ENCODE peak calls at places on chromosomes 1 and 21, in four cellular contexts. R is A549, S is K562, Y is IMR-90. T is an unnamed sample.

GRCh38 chr1:119007343-119007671 is 19.2 kb upstream of the TBX15 start:
- DNase-seq in S (no peak), Y (no peak), R (no peak), T (no peak)

GRCh38 chr21:25944082-25944481 is 209.3 kb downstream of the GABPA start:
- DNase-seq in S (no peak), R (no peak), Y (no peak), T (no peak)

GRCh38 chr1:21956720-21957552 is 19.8 kb upstream of the HSPG2 start:
- DNase-seq in R (no peak), Y (peak; percentile 47), S (peak; percentile 67), T (no peak)

GRCh38 chr1:207801819-207802218 is 50.0 kb downstream of the CD46 start:
- DNase-seq in R (no peak), Y (no peak), S (no peak), T (no peak)

GRCh38 chr1:183989078-183989577 is 48.4 kb downstream of the COLGALT2 start:
- DNase-seq in Y (peak; percentile 95), S (peak; percentile 62), R (no peak), T (peak; percentile 83)

GRCh38 chr1:177476706-177477105 is 305.9 kb downstream of the BRINP2 start:
- DNase-seq in R (no peak), S (no peak), Y (no peak), T (no peak)

GRCh38 chr21:28974531-28975227 is 18.0 kb downstream of the LTN1 start:
- DNase-seq in Y (no peak), S (no peak), R (no peak), T (no peak)

GRCh38 chr21:41630249-41630648 is 122.3 kb upstream of the TMPRSS2 start:
- DNase-seq in R (peak; percentile 98), Y (peak; percentile 100), S (no peak), T (no peak)

GRCh38 chr1:215567491-215568286 is 585 bp downstream of the KCTD3 start:
- DNase-seq in R (peak; percentile 77), S (peak; percentile 56), Y (peak; percentile 46), T (no peak)

GRCh38 chr1:116842654-116843053 is 67.1 kb upstream of the PTGFRN start:
- DNase-seq in Y (no peak), S (peak; percentile 30), R (no peak), T (no peak)

GRCh38 chr1:212760126-212760823 is 31.3 kb downstream of the NSL1 start:
- DNase-seq in Y (no peak), R (peak; percentile 18), S (peak; percentile 33), T (no peak)

GRCh38 chr1:35894183-35894582 is 11.2 kb downstream of the AGO1 start:
- DNase-seq in S (peak; percentile 74), R (peak; percentile 46), Y (peak; percentile 52), T (peak; percentile 75)

GRCh38 chr1:154270833-154271232 is 1.6 kb upstream of the HAX1 start:
- DNase-seq in S (no peak), R (no peak), Y (no peak), T (peak; percentile 15)

GRCh38 chr1:168136709-168137514 is at the start of gene GPR161:
- DNase-seq in S (peak; percentile 88), Y (peak; percentile 36), R (peak; percentile 51), T (no peak)

GRCh38 chr1:39683591-39684312 is 7.5 kb downstream of the HPCAL4 start:
- DNase-seq in Y (no peak), S (peak; percentile 45), R (no peak), T (no peak)

GRCh38 chr1:185559684-185560310 is 174.4 kb upstream of the HMCN1 start:
- DNase-seq in S (peak; percentile 24), Y (peak; percentile 46), R (peak; percentile 58), T (peak; percentile 72)

GRCh38 chr1:185681034-185681633 is 53.1 kb upstream of the HMCN1 start:
- DNase-seq in S (no peak), R (peak; percentile 56), Y (peak; percentile 44), T (peak; percentile 21)

GRCh38 chr1:115980998-115981993 is 5.0 kb downstream of the SLC22A15 start:
- DNase-seq in Y (peak; percentile 16), S (peak; percentile 65), R (peak; percentile 25), T (no peak)

GRCh38 chr21:28144089-28144488 is 848.6 kb downstream of the LTN1 start:
- DNase-seq in S (no peak), Y (no peak), R (no peak), T (no peak)

GRCh38 chr1:86846166-86846647 is 67.7 kb downstream of the SELENOF start:
- DNase-seq in Y (peak; percentile 91), R (peak; percentile 5), S (no peak), T (no peak)

GRCh38 chr1:53651356-53651755 is 87.6 kb downstream of the GLIS1 start:
- DNase-seq in S (no peak), R (no peak), Y (no peak), T (no peak)

GRCh38 chr21:35303085-35303484 is 254.0 kb upstream of the RUNX1 start:
- DNase-seq in S (no peak), R (peak; percentile 68), Y (peak; percentile 93), T (no peak)

GRCh38 chr1:41319106-41319755 is 42.0 kb upstream of the FOXO6 start:
- DNase-seq in R (no peak), S (no peak), Y (no peak), T (no peak)

GRCh38 chr21:46009951-46010655 is 28.5 kb downstream of the COL6A1 start:
- DNase-seq in R (no peak), S (no peak), Y (no peak), T (no peak)

GRCh38 chr1:218164111-218164929 is 120.8 kb upstream of the RRP15 start:
- DNase-seq in S (no peak), R (peak; percentile 28), Y (peak; percentile 12), T (no peak)

GRCh38 chr1:234755449-234755863 is 145.5 kb upstream of the IRF2BP2 start:
- DNase-seq in S (peak; percentile 27), R (no peak), Y (peak; percentile 95), T (no peak)

GRCh38 chr1:24767351-24767750 is 22.1 kb downstream of the CLIC4 start:
- DNase-seq in Y (no peak), R (no peak), S (no peak), T (no peak)

GRCh38 chr1:152855661-152856060 is 4.1 kb upstream of the LCE7A start:
- DNase-seq in R (no peak), S (no peak), Y (no peak), T (no peak)

GRCh38 chr1:205507896-205508714 is 3.6 kb downstream of the CDK18 start:
- DNase-seq in Y (no peak), R (no peak), S (no peak), T (no peak)

GRCh38 chr1:66446261-66447001 is 87.5 kb upstream of the SGIP1 start:
- DNase-seq in Y (peak; percentile 76), S (peak; percentile 49), R (peak; percentile 68), T (peak; percentile 63)

GRCh38 chr1:172254521-172255222 is 165.8 kb upstream of the C1orf105 start:
- DNase-seq in R (peak; percentile 75), S (no peak), Y (peak; percentile 92), T (no peak)

GRCh38 chr1:61647142-61647541 is 77.8 kb downstream of the TM2D1 start:
- DNase-seq in R (no peak), S (no peak), Y (no peak), T (no peak)

GRCh38 chr1:63732666-63733065 is 41.2 kb upstream of the ROR1 start:
- DNase-seq in Y (peak; percentile 44), R (peak; percentile 41), S (no peak), T (no peak)

GRCh38 chr21:36207577-36208320 is 51.1 kb downstream of the DOP1B start:
- DNase-seq in Y (peak; percentile 81), R (no peak), S (no peak), T (no peak)

DNA sequence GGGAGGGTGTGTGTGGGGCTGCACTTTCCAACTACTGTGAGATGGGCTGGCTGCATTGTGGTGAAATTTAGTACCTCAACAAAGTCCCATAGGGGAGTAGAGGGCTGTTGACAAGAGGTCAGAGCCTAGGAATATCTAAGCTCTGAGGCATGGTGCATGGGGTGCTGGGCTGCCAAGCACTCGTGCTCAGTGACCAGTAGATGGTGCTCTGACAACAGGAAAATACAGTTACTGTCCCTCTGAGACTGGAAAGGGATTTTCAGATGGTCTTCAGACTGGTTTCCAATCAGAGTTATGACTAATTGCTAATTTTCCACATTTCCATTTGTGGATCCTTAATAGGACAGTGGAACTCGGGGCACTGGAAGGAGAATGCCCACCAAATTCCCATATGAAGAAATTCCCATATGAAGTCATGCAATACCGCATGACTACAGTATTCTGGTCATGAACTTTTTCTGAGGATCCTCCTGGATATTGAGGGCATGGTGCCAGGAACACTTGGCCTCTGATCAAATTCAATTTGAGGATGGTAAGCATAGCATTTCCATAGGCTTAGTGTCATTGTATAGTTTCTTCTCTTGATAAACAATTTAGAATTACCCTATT is 4.1 kb upstream of the CACNA1E start:
- DNase-seq in R (peak; percentile 67), S (peak; percentile 71), Y (peak; percentile 71), T (peak; percentile 56)
- TF ChIP-seq ELK1 in R (no peak), S (no peak), Y (no peak), T (no peak)

GRCh38 chr1:166884040-166884642 is 8.1 kb upstream of the TADA1 start:
- DNase-seq in Y (peak; percentile 12), S (peak; percentile 57), R (peak; percentile 9), T (no peak)

GRCh38 chr1:166888710-166889109 is 12.6 kb upstream of the TADA1 start:
- DNase-seq in S (peak; percentile 27), R (no peak), Y (no peak), T (no peak)

GRCh38 chr1:166882893-166883292 is 6.8 kb upstream of the TADA1 start:
- DNase-seq in R (no peak), Y (no peak), S (no peak), T (no peak)

GRCh38 chr1:166884971-166885370 is 8.9 kb upstream of the TADA1 start:
- DNase-seq in S (no peak), R (no peak), Y (no peak), T (no peak)
- TF ChIP-seq SMC3 in S (no peak), R (no peak), Y (no peak), T (no peak)

GRCh38 chr1:182147136-182147815 is 85.8 kb upstream of the ZNF648 start:
- DNase-seq in Y (no peak), R (no peak), S (no peak), T (peak; percentile 60)
- TF ChIP-seq ELK1 in Y (no peak), R (no peak), S (no peak), T (no peak)

GRCh38 chr1:225343618-225344017 is 84.2 kb downstream of the LBR start:
- DNase-seq in Y (peak; percentile 1), S (no peak), R (peak; percentile 33), T (no peak)
- TF ChIP-seq SMC3 in Y (no peak), S (no peak), R (peak; percentile 40), T (no peak)

GRCh38 chr1:26154750-26155149 is 4.1 kb upstream of the FAM110D start:
- DNase-seq in R (no peak), S (no peak), Y (no peak), T (no peak)
- TF ChIP-seq ELK1 in R (no peak), S (no peak), Y (no peak), T (no peak)